ENCODE peak calls at places on chromosomes 7 and 10, in ten cellular contexts. T, L, B, R, S, J, K, C, H and X are unnamed samples.

GRCh38 chr7:4066206-4066605 is 615.9 kb upstream of the FOXK1 start:
- DNase-seq in R (no peak), S (no peak), H (no peak), L (no peak), C (no peak), T (no peak), B (no peak), K (no peak), J (no peak), X (no peak)

GRCh38 chr7:101201695-101202602 is 1.1 kb upstream of the MOGAT3 start:
- DNase-seq in T (no peak), S (no peak), B (no peak), J (no peak), L (no peak), H (no peak), C (no peak), K (no peak), R (no peak), X (no peak)

GRCh38 chr7:21365866-21366624 is 61.8 kb upstream of the SP4 start:
- DNase-seq in T (no peak), J (no peak), B (no peak), H (no peak), K (peak; percentile 32), L (peak; percentile 27), R (no peak), S (peak; percentile 88), C (peak; percentile 2), X (peak; percentile 73)

GRCh38 chr7:85600425-85600824 is 413.6 kb upstream of the SEMA3D start:
- DNase-seq in C (no peak), K (no peak), R (no peak), T (no peak), J (no peak), S (no peak), B (no peak), L (no peak), H (no peak), X (no peak)

GRCh38 chr10:17607603-17608332 is 9.4 kb downstream of the HACD1 start:
- DNase-seq in C (peak; percentile 73), K (peak; percentile 50), J (no peak), B (no peak), T (no peak), S (peak; percentile 42), H (peak; percentile 82), R (no peak), L (peak; percentile 54), X (peak; percentile 63)

GRCh38 chr10:11796439-11796838 is 26.7 kb upstream of the PROSER2 start:
- DNase-seq in L (no peak), R (no peak), T (no peak), K (no peak), C (no peak), S (no peak), H (no peak), J (no peak), B (no peak), X (no peak)

GRCh38 chr10:6402349-6402709 is 177.7 kb downstream of the PRKCQ start:
- DNase-seq in H (no peak), K (no peak), R (no peak), L (no peak), J (no peak), B (no peak), S (no peak), C (no peak), T (no peak), X (no peak)

GRCh38 chr10:91820144-91820543 is 21.9 kb downstream of the TNKS2 start:
- DNase-seq in T (no peak), J (no peak), R (no peak), B (no peak), L (no peak), C (no peak), K (peak; percentile 33), H (no peak), S (no peak), X (no peak)

GRCh38 chr7:99372275-99373085 is 2.0 kb upstream of the ARPC1B start:
- DNase-seq in H (no peak), B (no peak), K (peak; percentile 69), C (peak; percentile 38), R (no peak), L (no peak), S (no peak), T (no peak), J (no peak), X (no peak)

GRCh38 chr7:92563345-92563744 is 26.8 kb downstream of the FAM133B start:
- DNase-seq in L (no peak), R (no peak), H (no peak), B (no peak), J (no peak), S (no peak), K (no peak), T (no peak), C (no peak), X (no peak)

GRCh38 chr7:100837099-100837836 is 9.9 kb upstream of the EPHB4 start:
- DNase-seq in J (peak; percentile 94), L (no peak), R (peak; percentile 87), K (no peak), C (peak; percentile 88), S (peak; percentile 99), B (peak; percentile 92), T (peak; percentile 91), H (peak; percentile 56), X (no peak)